ENCODE peak calls at places on chromosomes 6 and 20, in eight cellular contexts. F is heart left ventricle; U is PC-3; Q is psoas muscle; Z is adrenal gland; W is CD8-positive, alpha-beta T cell; O is mammary epithelial cell; P is left ventricle myocardium inferior. H is an unnamed sample.

GRCh38 chr6:137102851-137103492 is 58.2 kb upstream of the IL20RA start:
- DNase-seq in U (no peak), W (no peak), F (no peak), O (no peak), Z (no peak), P (no peak), Q (no peak), H (no peak)

GRCh38 chr6:102023977-102024657 is 630.6 kb downstream of the GRIK2 start:
- DNase-seq in Q (no peak), P (no peak), O (no peak), Z (no peak), W (no peak), U (no peak), F (no peak), H (no peak)

GRCh38 chr6:158014505-158015187 is 33.0 kb downstream of the SYNJ2 start:
- DNase-seq in O (no peak), F (no peak), Z (no peak), Q (no peak), W (no peak), U (no peak), P (peak; percentile 3), H (peak; percentile 27)

GRCh38 chr6:22318404-22318803 is 21.6 kb upstream of the PRL start:
- DNase-seq in Z (no peak), Q (no peak), O (no peak), W (no peak), U (no peak), F (peak; percentile 57), P (no peak), H (no peak)

GRCh38 chr20:58708246-58708931 is 15.8 kb downstream of the NPEPL1 start:
- DNase-seq in Z (peak; percentile 12), F (peak; percentile 18), U (no peak), W (peak; percentile 42), Q (peak; percentile 41), P (peak; percentile 7), O (no peak), H (no peak)

GRCh38 chr6:165231177-165231576 is 78.2 kb downstream of the C6orf118 start:
- DNase-seq in F (no peak), Z (no peak), U (no peak), O (no peak), W (no peak), Q (no peak), P (no peak), H (no peak)

GRCh38 chr20:54355631-54356280 is 119.6 kb upstream of the DOK5 start:
- DNase-seq in O (peak; percentile 25), Z (no peak), Q (no peak), W (no peak), F (no peak), P (no peak), U (no peak), H (peak; percentile 32)

GRCh38 chr6:170091639-170092579 is 199.0 kb downstream of the DLL1 start:
- DNase-seq in W (peak; percentile 17), Q (peak; percentile 48), F (peak; percentile 22), U (no peak), P (no peak), O (no peak), Z (no peak), H (no peak)

GRCh38 chr20:43533060-43533459 is 25.6 kb downstream of the L3MBTL1 start:
- DNase-seq in P (no peak), Q (no peak), O (no peak), Z (no peak), U (no peak), W (no peak), F (no peak), H (peak; percentile 41)

GRCh38 chr20:35007891-35008290 is 52.2 kb downstream of the MYH7B start:
- DNase-seq in P (no peak), U (no peak), Q (peak; percentile 44), F (no peak), W (peak; percentile 25), Z (peak; percentile 20), O (no peak), H (no peak)

GRCh38 chr20:48717095-48717958 is 110.5 kb downstream of the PREX1 start:
- DNase-seq in O (no peak), F (no peak), U (no peak), Z (no peak), Q (no peak), W (no peak), P (no peak), H (no peak)

GRCh38 chr20:34060970-34061369 is 51.1 kb downstream of the EIF2S2 start:
- DNase-seq in Q (no peak), P (no peak), O (no peak), Z (no peak), W (no peak), F (no peak), U (no peak), H (no peak)

GRCh38 chr6:2141644-2142290 is 103.6 kb downstream of the GMDS start:
- DNase-seq in Q (no peak), P (no peak), Z (peak; percentile 25), F (no peak), W (no peak), O (peak; percentile 17), U (no peak), H (no peak)

GRCh38 chr6:85463621-85464259 is 13.9 kb downstream of the NT5E start:
- DNase-seq in O (no peak), W (no peak), Q (no peak), Z (no peak), U (no peak), P (no peak), F (no peak), H (no peak)

GRCh38 chr20:59783020-59784010 is 150.1 kb downstream of the SYCP2 start:
- DNase-seq in U (peak; percentile 80), Z (peak; percentile 52), Q (peak; percentile 66), P (peak; percentile 52), W (peak; percentile 49), O (peak; percentile 24), F (no peak), H (peak; percentile 9)

GRCh38 chr6:36320475-36320874 is 16.2 kb downstream of the BNIP5 start:
- DNase-seq in Z (no peak), F (no peak), W (no peak), O (no peak), Q (no peak), P (no peak), U (peak; percentile 20), H (no peak)

GRCh38 chr6:157267654-157268053 is 55.7 kb downstream of the TMEM242 start:
- DNase-seq in F (no peak), O (no peak), W (no peak), Q (no peak), Z (no peak), P (no peak), U (no peak), H (no peak)

GRCh38 chr20:1209447-1210387 is 6.5 kb downstream of the C20orf202 start:
- DNase-seq in P (no peak), O (no peak), Q (no peak), U (peak; percentile 43), F (no peak), W (no peak), Z (no peak), H (peak; percentile 16)

GRCh38 chr6:7236312-7237209 is 76.4 kb downstream of the SSR1 start:
- DNase-seq in W (no peak), F (no peak), Q (no peak), P (no peak), U (peak; percentile 87), Z (no peak), O (peak; percentile 84), H (no peak)

DNA sequence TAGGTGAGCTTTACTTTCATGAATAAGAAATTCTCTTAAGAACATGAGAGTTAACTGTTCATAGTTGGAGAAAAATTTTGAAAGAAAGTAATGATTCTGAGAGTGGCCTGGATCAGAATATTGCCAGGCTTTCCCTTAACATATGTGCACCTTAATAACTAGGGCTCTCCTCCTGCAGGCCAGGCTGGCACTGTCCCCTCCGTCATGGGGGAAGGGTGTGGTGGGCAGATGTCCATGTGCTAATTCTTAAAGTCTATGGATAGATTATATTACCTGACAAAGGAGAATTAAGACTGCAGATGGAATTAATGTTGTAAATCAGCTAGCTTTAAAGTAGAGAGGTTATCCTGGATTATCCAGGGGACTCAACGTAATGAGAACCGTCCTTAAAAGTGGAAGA is 10.9 kb upstream of the KLHL32 start:
- DNase-seq in F (no peak), U (no peak), O (no peak), Z (no peak), W (no peak), Q (no peak), P (no peak), H (no peak)
- TF ChIP-seq CTCF in F (no peak), U (no peak), O (no peak), Z (no peak), W (no peak), Q (no peak), P (no peak), H (no peak)

DNA sequence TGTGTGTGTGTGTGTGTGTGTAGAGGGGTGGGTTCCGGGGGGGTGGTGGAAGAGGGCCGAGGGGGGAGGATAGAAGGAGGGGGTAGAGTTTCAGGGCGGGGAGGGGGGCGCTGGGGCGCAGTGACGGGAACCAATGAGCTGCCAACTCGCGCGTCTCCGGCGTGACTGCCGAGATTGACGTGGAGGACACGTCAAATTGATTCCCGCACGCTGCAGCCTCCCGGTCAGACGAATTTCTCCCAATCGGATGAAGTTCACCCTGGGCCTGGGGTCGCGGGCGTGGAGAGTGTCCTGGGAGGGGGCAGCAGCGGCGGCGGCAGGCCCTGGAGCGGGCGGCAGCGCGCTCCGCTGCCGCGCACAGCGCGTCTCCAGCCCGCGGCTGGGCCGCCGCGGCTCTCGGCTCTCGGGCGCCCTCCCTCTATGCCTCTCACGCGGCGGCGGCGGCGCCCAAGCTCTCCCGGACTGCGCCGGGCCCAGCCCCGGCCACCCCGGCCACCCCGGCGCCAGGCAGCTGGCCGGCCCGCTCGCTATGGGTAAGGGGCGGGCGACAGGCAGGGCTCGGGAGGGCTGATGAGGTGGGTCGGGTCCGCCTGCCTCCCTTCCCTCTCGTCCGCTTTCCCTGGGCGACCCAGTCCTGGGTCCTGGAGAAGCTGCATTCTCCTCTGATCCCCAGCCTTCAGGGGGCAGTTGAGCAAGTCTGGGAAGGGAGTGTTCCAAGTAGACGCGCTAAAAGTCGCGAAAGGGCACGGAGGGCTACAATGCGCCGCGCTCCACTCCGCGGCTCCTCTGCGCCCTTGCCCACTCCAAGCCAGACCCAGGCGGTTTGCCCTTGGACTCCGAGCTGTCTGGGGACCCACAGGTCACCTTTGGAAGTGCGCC is at the start of gene PAX1:
- DNase-seq in Q (no peak), P (no peak), W (no peak), F (no peak), Z (no peak), O (no peak), U (no peak), H (no peak)
- H3K4me3 ChIP-seq in Q (peak within 1 kb of the TSS; percentile 35), P (peak within 1 kb of the TSS; percentile 46), W (no peak within 1 kb of the TSS), F (peak within 1 kb of the TSS; percentile 36), Z (no peak within 1 kb of the TSS), O (no peak within 1 kb of the TSS), U (no peak within 1 kb of the TSS), H (no peak within 1 kb of the TSS)

GRCh38 chr6:67009818-67010217 is 1302.8 kb upstream of the EYS start:
- DNase-seq in P (no peak), Q (no peak), F (no peak), O (no peak), W (no peak), Z (no peak), U (peak; percentile 22), H (no peak)
- TF ChIP-seq CTCF in P (no peak), Q (no peak), F (no peak), O (peak; percentile 9), W (no peak), Z (no peak), U (peak; percentile 54), H (peak; percentile 11)

DNA sequence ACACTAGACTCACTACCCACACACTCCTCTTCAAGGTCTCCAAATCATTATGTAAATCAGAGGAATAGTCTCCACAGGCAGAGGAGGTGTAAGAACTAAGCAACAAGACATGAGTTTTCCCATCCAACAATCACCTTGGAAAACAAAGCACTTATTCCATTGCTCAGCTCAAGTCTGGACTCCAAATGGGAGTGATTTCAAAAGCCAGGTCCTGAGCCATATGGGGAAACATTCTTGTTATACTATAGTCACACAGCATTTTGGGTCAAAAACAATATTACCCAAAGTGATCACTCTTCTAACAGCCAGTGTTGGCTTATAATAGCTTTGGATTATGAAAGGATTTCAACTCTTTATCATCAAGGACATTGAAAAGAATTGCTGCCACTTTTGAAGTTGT is 3.6 kb upstream of the PRPH2 start:
- DNase-seq in O (no peak), P (no peak), U (no peak), Z (no peak), Q (no peak), F (no peak), W (no peak), H (no peak)
- H3K4me3 ChIP-seq in O (no peak overlapping the region), P (peak overlapping the region; percentile 72), U (no peak overlapping the region), Z (no peak overlapping the region), Q (peak overlapping the region; percentile 75), F (peak overlapping the region; percentile 56), W (peak overlapping the region; percentile 54), H (no peak overlapping the region)

H was measured in fibroblast of the aortic adventitia.